ENCODE peak calls at places on chromosomes 11 and 22, in ten cellular contexts. U is lower lobe of right lung; K is psoas muscle; E is right cardiac atrium; P is naive B cell; F is CD4-positive, alpha-beta T cell; G is stimulated activated naive CD8-positive, alpha-beta T cell treated with anti-CD3 and anti-CD28 coated beads, Interleukin-15, amount 100 ng/mL, for 72 hours; L is activated naive CD8-positive, alpha-beta T cell treated with anti-CD3 and anti-CD28 coated beads, Interleukin-2, amount 50 U/mL, for 24 hours; Y is CD4-positive, CD25-positive, alpha-beta regulatory T cell; Q is activated CD8-positive, alpha-beta memory T cell treated with anti-CD3 and anti-CD28 coated beads, Interleukin-2, amount 10 ng/mL, durations not matched to agents 7 days and 5 days. B is an unnamed sample.

GRCh38 chr11:96052921-96053631 is 129.2 kb upstream of the MTMR2 start:
- ATAC-seq in Q (no peak), K (no peak), Y (no peak), U (peak), F (no peak), L (no peak), E (no peak), P (peak), G (no peak), B (peak)

GRCh38 chr11:90493379-90493778 is 270.5 kb upstream of the CHORDC1 start:
- ATAC-seq in P (no peak), L (no peak), F (no peak), G (no peak), Y (no peak), Q (no peak), K (no peak), E (no peak), U (no peak), B (peak)

GRCh38 chr11:66188580-66188979 is 79.9 kb upstream of the RAB1B start:
- ATAC-seq in Q (no peak), E (no peak), F (no peak), U (no peak), L (peak), P (no peak), Y (no peak), G (no peak), K (no peak), B (no peak)

GRCh38 chr11:129209891-129210830 is 18.0 kb upstream of the ARHGAP32 start:
- ATAC-seq in P (no peak), G (no peak), K (no peak), Q (no peak), E (no peak), Y (no peak), L (no peak), F (no peak), U (peak), B (no peak)

GRCh38 chr11:16881766-16882165 is 132.4 kb downstream of the PLEKHA7 start:
- ATAC-seq in F (no peak), E (no peak), P (no peak), U (no peak), Q (no peak), G (no peak), L (no peak), Y (no peak), K (no peak), B (no peak)

GRCh38 chr11:43403357-43404231 is 44.9 kb downstream of the TTC17 start:
- ATAC-seq in Y (no peak), E (no peak), P (no peak), F (no peak), U (peak), Q (no peak), K (no peak), G (no peak), L (no peak), B (no peak)

GRCh38 chr11:118168316-118168715 is 8.1 kb downstream of the SCN2B start:
- ATAC-seq in K (no peak), G (no peak), Y (no peak), L (no peak), F (no peak), E (no peak), U (no peak), Q (no peak), P (no peak), B (no peak)

GRCh38 chr11:35114901-35115687 is 23.9 kb upstream of the CD44 start:
- ATAC-seq in Y (no peak), P (peak), Q (no peak), U (no peak), G (no peak), E (no peak), K (no peak), L (peak), F (no peak), B (peak)

GRCh38 chr22:36364255-36365019 is 23.3 kb downstream of the MYH9 start:
- ATAC-seq in G (no peak), U (no peak), K (no peak), Q (no peak), Y (no peak), L (no peak), E (no peak), F (no peak), P (no peak), B (no peak)

GRCh38 chr11:119754656-119755350 is 25.8 kb upstream of the NECTIN1 start:
- ATAC-seq in U (no peak), K (no peak), P (no peak), E (no peak), L (no peak), G (no peak), Q (no peak), F (no peak), Y (no peak), B (no peak)

GRCh38 chr22:20522828-20523117 is 15.4 kb downstream of the MED15 start:
- ATAC-seq in Y (no peak), K (no peak), U (no peak), G (no peak), E (no peak), Q (no peak), L (no peak), P (no peak), F (no peak), B (no peak)

GRCh38 chr11:3949132-3949531 is 93.7 kb downstream of the STIM1 start:
- ATAC-seq in P (peak), E (no peak), F (peak), Y (no peak), K (peak), U (peak), G (peak), Q (peak), L (peak), B (peak)

GRCh38 chr22:43956805-43957463 is 1.7 kb downstream of the SAMM50 start:
- ATAC-seq in K (peak), G (no peak), Y (no peak), Q (no peak), U (no peak), F (no peak), L (no peak), P (no peak), E (no peak), B (no peak)

GRCh38 chr11:34653851-34654490 is 33.1 kb downstream of the EHF start:
- ATAC-seq in U (peak), K (peak), P (peak), G (no peak), E (no peak), Y (no peak), Q (no peak), L (peak), F (no peak), B (peak)

GRCh38 chr11:2089536-2090165 is 49.5 kb downstream of the IGF2 start:
- ATAC-seq in U (peak), K (no peak), E (no peak), Q (peak), Y (peak), F (peak), L (peak), G (peak), P (peak), B (peak)

GRCh38 chr11:19199766-19200165 is 2.0 kb downstream of the CSRP3 start:
- ATAC-seq in F (no peak), G (no peak), E (no peak), P (no peak), Q (no peak), L (no peak), U (no peak), Y (no peak), K (no peak), B (no peak)

GRCh38 chr11:10375280-10376048 is 70.6 kb downstream of the ADM start:
- ATAC-seq in P (no peak), F (no peak), Q (no peak), G (no peak), Y (no peak), L (no peak), E (no peak), K (no peak), U (no peak), B (no peak)

GRCh38 chr22:43798492-43798891 is 13.6 kb downstream of the EFCAB6 start:
- ATAC-seq in L (no peak), G (no peak), K (no peak), E (no peak), F (no peak), Y (no peak), Q (no peak), U (no peak), P (peak), B (peak)

GRCh38 chr22:39176067-39176621 is 23.7 kb upstream of the CBX7 start:
- ATAC-seq in L (no peak), U (peak), Q (no peak), F (no peak), K (peak), P (no peak), E (peak), G (no peak), Y (no peak), B (no peak)

GRCh38 chr11:98194611-98195010 is 826.1 kb upstream of the CNTN5 start:
- ATAC-seq in K (no peak), F (no peak), Q (no peak), L (no peak), G (no peak), U (no peak), E (no peak), Y (no peak), P (no peak), B (no peak)

GRCh38 chr11:111714522-111714921 is 51.7 kb downstream of the PPP2R1B start:
- ATAC-seq in F (no peak), U (no peak), Q (no peak), L (no peak), Y (no peak), G (no peak), E (no peak), K (no peak), P (no peak), B (no peak)

GRCh38 chr11:86067230-86068137 is 1.4 kb downstream of the PICALM start:
- ATAC-seq in K (no peak), E (no peak), P (no peak), G (no peak), Q (no peak), Y (no peak), F (no peak), L (no peak), U (no peak), B (no peak)

GRCh38 chr11:130137999-130138398 is 21.6 kb upstream of the ST14 start:
- ATAC-seq in L (no peak), U (no peak), G (peak), E (no peak), Y (no peak), P (no peak), Q (no peak), K (no peak), F (no peak), B (no peak)

GRCh38 chr11:85827768-85828639 is 17.1 kb upstream of the SYTL2 start:
- ATAC-seq in P (no peak), Q (peak), K (no peak), E (no peak), U (peak), G (peak), Y (peak), L (peak), F (peak), B (no peak)

GRCh38 chr11:93700830-93701229 is 39.3 kb downstream of the CEP295 start:
- ATAC-seq in P (no peak), G (no peak), Y (no peak), U (no peak), F (no peak), E (no peak), K (no peak), Q (no peak), L (no peak), B (no peak)

GRCh38 chr11:87675993-87676392 is 499.2 kb downstream of the RAB38 start:
- ATAC-seq in U (no peak), F (no peak), Q (no peak), P (no peak), Y (no peak), E (no peak), G (no peak), K (no peak), L (no peak), B (no peak)

GRCh38 chr11:58832246-58832645 is 12.3 kb downstream of the GLYATL2 start:
- ATAC-seq in L (no peak), Y (no peak), Q (no peak), P (no peak), G (no peak), F (no peak), U (no peak), K (no peak), E (no peak), B (no peak)

GRCh38 chr11:34641456-34641855 is 20.6 kb downstream of the EHF start:
- ATAC-seq in E (no peak), Y (no peak), U (peak), Q (no peak), P (no peak), G (no peak), K (no peak), L (no peak), F (no peak), B (no peak)

GRCh38 chr22:50548046-50548912 is 2.6 kb downstream of the KLHDC7B start:
- ATAC-seq in F (peak), G (peak), L (peak), P (peak), Y (peak), K (peak), E (no peak), Q (peak), U (no peak), B (peak)

GRCh38 chr22:33470456-33470855 is 412.3 kb upstream of the SYN3 start:
- ATAC-seq in G (no peak), F (no peak), E (no peak), K (no peak), L (no peak), U (no peak), Y (no peak), Q (no peak), P (no peak), B (no peak)

GRCh38 chr22:43406186-43406790 is 5.5 kb upstream of the MPPED1 start:
- ATAC-seq in Y (no peak), F (no peak), G (no peak), L (no peak), K (no peak), P (no peak), E (no peak), Q (no peak), U (no peak), B (no peak)

GRCh38 chr22:38505595-38506117 is 455 bp downstream of the DDX17 start:
- ATAC-seq in P (peak), F (peak), Q (peak), L (peak), U (peak), G (peak), E (peak), K (peak), Y (peak), B (peak)

GRCh38 chr22:17090550-17090949 is 5.8 kb downstream of the IL17RA start:
- ATAC-seq in G (no peak), F (no peak), E (no peak), K (no peak), P (no peak), Y (no peak), U (no peak), Q (no peak), L (no peak), B (no peak)

GRCh38 chr11:80724366-80724765 is 1283.5 kb upstream of the TENM4 start:
- ATAC-seq in Y (no peak), K (no peak), P (no peak), L (no peak), F (no peak), Q (no peak), U (no peak), G (no peak), E (no peak), B (no peak)

GRCh38 chr11:133930767-133931448 is 25.9 kb downstream of the IGSF9B start:
- ATAC-seq in L (no peak), G (no peak), Y (no peak), U (no peak), K (no peak), P (no peak), F (no peak), E (no peak), Q (no peak), B (no peak)

GRCh38 chr11:96426356-96427103 is 36.7 kb downstream of the JRKL start:
- ATAC-seq in E (peak), Y (no peak), L (peak), K (peak), U (peak), G (peak), F (peak), Q (peak), P (peak), B (no peak)

GRCh38 chr11:94746721-94747120 is 21.4 kb upstream of the AMOTL1 start:
- ATAC-seq in G (no peak), U (peak), K (no peak), F (no peak), P (no peak), E (peak), Y (no peak), L (no peak), Q (no peak), B (no peak)

GRCh38 chr22:45946805-45947600 is 30.0 kb downstream of the WNT7B start:
- ATAC-seq in Y (no peak), G (no peak), K (no peak), L (no peak), F (no peak), U (peak), E (no peak), P (peak), Q (no peak), B (peak)